ENCODE peak calls at places on chromosome 12, in nine cellular contexts. X is upper lobe of right lung; M is iPS DF 6.9; T is HuH-7.5; I is T-helper 1 cell; A is NCI-H1105; R is activated CD4-positive, alpha-beta T cell treated with anti-CD3 and anti-CD28 coated beads for 24 hours; N is astrocyte; K is lung. B is an unnamed sample.

GRCh38 chr12:5898874-5899273 is 46.2 kb downstream of the ANO2 start:
- DNase-seq in X (no peak), M (no peak), T (peak; percentile 47), I (no peak), A (no peak), R (no peak), N (no peak), K (no peak), B (no peak)

GRCh38 chr12:54338682-54339296 is 13.9 kb downstream of the COPZ1 start:
- DNase-seq in X (no peak), M (no peak), T (no peak), I (no peak), A (no peak), R (no peak), N (peak; percentile 74), K (no peak), B (no peak)

GRCh38 chr12:55965941-55966407 is at the start of gene PMEL:
- DNase-seq in X (no peak), M (no peak), T (peak; percentile 22), I (no peak), A (no peak), R (no peak), N (no peak), K (no peak), B (no peak)

GRCh38 chr12:90023207-90023870 is 314.7 kb upstream of the ATP2B1 start:
- DNase-seq in X (no peak), M (no peak), T (no peak), I (no peak), A (no peak), R (no peak), N (no peak), K (no peak), B (no peak)

GRCh38 chr12:54991992-54992377 is 7.4 kb upstream of the TESPA1 start:
- DNase-seq in X (no peak), M (no peak), T (no peak), I (no peak), A (no peak), R (no peak), N (no peak), K (no peak), B (no peak)

GRCh38 chr12:131507094-131507493 is 203.8 kb upstream of the SFSWAP start:
- DNase-seq in X (no peak), M (no peak), T (no peak), I (no peak), A (no peak), R (no peak), N (no peak), K (no peak), B (no peak)

GRCh38 chr12:102059343-102059742 is 2.4 kb downstream of the WASHC3 start:
- DNase-seq in X (no peak), M (no peak), T (no peak), I (no peak), A (no peak), R (no peak), N (no peak), K (no peak), B (no peak)

GRCh38 chr12:12965836-12966235 is 13.9 kb upstream of the GPRC5D start:
- DNase-seq in X (no peak), M (no peak), T (no peak), I (no peak), A (no peak), R (no peak), N (no peak), K (no peak), B (no peak)

GRCh38 chr12:120249875-120250795 is 15.4 kb downstream of the PXN start:
- DNase-seq in X (no peak), M (no peak), T (no peak), I (no peak), A (no peak), R (no peak), N (no peak), K (no peak), B (peak; percentile 94)

GRCh38 chr12:20716037-20716436 is 20.9 kb downstream of the SLCO1C1 start:
- DNase-seq in X (no peak), M (peak; percentile 25), T (peak; percentile 9), I (no peak), A (no peak), R (no peak), N (no peak), K (no peak), B (no peak)

GRCh38 chr12:85568395-85569103 is 267.7 kb downstream of the RASSF9 start:
- DNase-seq in X (no peak), M (no peak), T (no peak), I (no peak), A (no peak), R (no peak), N (no peak), K (no peak), B (no peak)

GRCh38 chr12:58566599-58566998 is 353.7 kb downstream of the LRIG3 start:
- DNase-seq in X (no peak), M (no peak), T (no peak), I (no peak), A (no peak), R (no peak), N (peak; percentile 91), K (no peak), B (no peak)

GRCh38 chr12:26803552-26803951 is 29.4 kb downstream of the ITPR2 start:
- DNase-seq in X (no peak), M (no peak), T (no peak), I (no peak), A (no peak), R (no peak), N (peak; percentile 80), K (no peak), B (no peak)

GRCh38 chr12:26287666-26288408 is 92.5 kb downstream of the SSPN start:
- DNase-seq in X (no peak), M (no peak), T (no peak), I (no peak), A (no peak), R (no peak), N (peak; percentile 94), K (no peak), B (peak; percentile 94)

GRCh38 chr12:51324953-51325352 is 979 bp upstream of the BIN2 start:
- DNase-seq in X (no peak), M (no peak), T (no peak), I (no peak), A (no peak), R (no peak), N (no peak), K (no peak), B (no peak)

GRCh38 chr12:64255249-64255648 is 33.2 kb upstream of the KICS2 start:
- DNase-seq in X (no peak), M (no peak), T (no peak), I (no peak), A (no peak), R (no peak), N (no peak), K (no peak), B (no peak)

GRCh38 chr12:103392722-103393121 is 103.0 kb downstream of the C12orf42 start:
- DNase-seq in X (no peak), M (no peak), T (no peak), I (no peak), A (no peak), R (no peak), N (no peak), K (no peak), B (no peak)

GRCh38 chr12:14473707-14474287 is 93.9 kb downstream of the PLBD1 start:
- DNase-seq in X (no peak), M (no peak), T (no peak), I (no peak), A (peak; percentile 5), R (no peak), N (peak; percentile 31), K (no peak), B (no peak)

GRCh38 chr12:6294156-6294532 is 16.3 kb upstream of the PLEKHG6 start:
- DNase-seq in X (no peak), M (no peak), T (no peak), I (no peak), A (no peak), R (no peak), N (no peak), K (no peak), B (peak; percentile 22)

GRCh38 chr12:75658826-75659823 is 147.7 kb upstream of the KRR1 start:
- DNase-seq in X (no peak), M (no peak), T (no peak), I (no peak), A (peak; percentile 57), R (no peak), N (peak; percentile 93), K (no peak), B (no peak)

GRCh38 chr12:114445401-114446323 is 39.7 kb upstream of the TBX5 start:
- DNase-seq in X (no peak), M (no peak), T (no peak), I (no peak), A (no peak), R (no peak), N (no peak), K (no peak), B (no peak)

GRCh38 chr12:91138337-91138905 is 27.1 kb upstream of the LUM start:
- DNase-seq in X (no peak), M (no peak), T (no peak), I (no peak), A (no peak), R (no peak), N (no peak), K (no peak), B (no peak)

GRCh38 chr12:3250034-3250433 is 172.9 kb downstream of the TSPAN9 start:
- DNase-seq in X (no peak), M (no peak), T (no peak), I (no peak), A (no peak), R (no peak), N (no peak), K (no peak), B (no peak)

GRCh38 chr12:82708507-82708906 is 21.8 kb downstream of the TMTC2 start:
- DNase-seq in X (no peak), M (no peak), T (no peak), I (no peak), A (no peak), R (no peak), N (no peak), K (no peak), B (no peak)

GRCh38 chr12:51661836-51662235 is 70.8 kb downstream of the SCN8A start:
- DNase-seq in X (no peak), M (no peak), T (no peak), I (no peak), A (no peak), R (no peak), N (no peak), K (no peak), B (no peak)

GRCh38 chr12:13044002-13044858 is at the start of gene FAM234B:
- DNase-seq in X (peak; percentile 91), M (peak; percentile 41), T (peak; percentile 81), I (peak; percentile 34), A (peak; percentile 79), R (peak; percentile 57), N (peak; percentile 44), K (peak; percentile 81), B (peak; percentile 95)

GRCh38 chr12:106865685-106866084 is 90.0 kb upstream of the TMEM263 start:
- DNase-seq in X (no peak), M (peak; percentile 18), T (no peak), I (no peak), A (no peak), R (no peak), N (no peak), K (no peak), B (no peak)

GRCh38 chr12:104698871-104699270 is 242.1 kb downstream of the CHST11 start:
- DNase-seq in X (no peak), M (no peak), T (no peak), I (no peak), A (no peak), R (no peak), N (peak; percentile 47), K (no peak), B (no peak)

GRCh38 chr12:1614360-1614759 is 14.7 kb upstream of the WNT5B start:
- DNase-seq in X (no peak), M (no peak), T (no peak), I (no peak), A (no peak), R (no peak), N (no peak), K (no peak), B (no peak)

GRCh38 chr12:98645572-98646067 is 530 bp downstream of the APAF1 start:
- DNase-seq in X (no peak), M (peak; percentile 4), T (peak; percentile 30), I (no peak), A (peak; percentile 10), R (no peak), N (no peak), K (peak; percentile 33), B (no peak)

GRCh38 chr12:124640096-124640495 is 72.7 kb upstream of the NCOR2 start:
- DNase-seq in X (no peak), M (no peak), T (no peak), I (no peak), A (no peak), R (no peak), N (peak; percentile 66), K (no peak), B (no peak)